ENCODE peak calls at places on chromosomes 2 and 18, in nine cellular contexts. One of them, this sample, is unnamed.

GRCh38 chr2:239186958-239187357 is 213.9 kb downstream of the HDAC4 start:
- DNase-seq in lung: no peak
- DNase-seq in epithelial cell of esophagus: no peak
- DNase-seq in stimulated activated CD4-positive, alpha-beta T cell treated with anti-CD3 and anti-CD28 coated beads, Interleukin-4, amount 100 ng/mL, for 48 hours: no peak
- DNase-seq in NCI-H774: no peak
- DNase-seq in A549: no peak
- DNase-seq in RPMI7951: no peak
- DNase-seq in HuH-7: no peak
- DNase-seq in SW480: no peak
- DNase-seq in this sample: no peak

GRCh38 chr2:205716126-205716525 is 33.8 kb downstream of the NRP2 start:
- DNase-seq in lung: no peak
- DNase-seq in A549: peak; percentile 75
- DNase-seq in HuH-7: no peak
- DNase-seq in stimulated activated CD4-positive, alpha-beta T cell treated with anti-CD3 and anti-CD28 coated beads, Interleukin-4, amount 100 ng/mL, for 48 hours: no peak
- DNase-seq in NCI-H774: no peak
- DNase-seq in epithelial cell of esophagus: peak; percentile 40
- DNase-seq in RPMI7951: peak; percentile 61
- DNase-seq in SW480: no peak
- DNase-seq in this sample: peak; percentile 45

GRCh38 chr18:12516049-12516677 is 108.4 kb downstream of the PRELID3A start:
- DNase-seq in stimulated activated CD4-positive, alpha-beta T cell treated with anti-CD3 and anti-CD28 coated beads, Interleukin-4, amount 100 ng/mL, for 48 hours: no peak
- DNase-seq in HuH-7: no peak
- DNase-seq in lung: no peak
- DNase-seq in NCI-H774: no peak
- DNase-seq in epithelial cell of esophagus: no peak
- DNase-seq in SW480: no peak
- DNase-seq in RPMI7951: no peak
- DNase-seq in A549: no peak
- DNase-seq in this sample: no peak

GRCh38 chr18:44871771-44872170 is 191.1 kb downstream of the SETBP1 start:
- DNase-seq in A549: no peak
- DNase-seq in NCI-H774: no peak
- DNase-seq in stimulated activated CD4-positive, alpha-beta T cell treated with anti-CD3 and anti-CD28 coated beads, Interleukin-4, amount 100 ng/mL, for 48 hours: no peak
- DNase-seq in epithelial cell of esophagus: no peak
- DNase-seq in SW480: no peak
- DNase-seq in RPMI7951: no peak
- DNase-seq in HuH-7: no peak
- DNase-seq in lung: no peak
- DNase-seq in this sample: no peak

GRCh38 chr2:175605989-175606841 is 395.9 kb downstream of the LNPK start:
- DNase-seq in lung: no peak
- DNase-seq in stimulated activated CD4-positive, alpha-beta T cell treated with anti-CD3 and anti-CD28 coated beads, Interleukin-4, amount 100 ng/mL, for 48 hours: no peak
- DNase-seq in A549: no peak
- DNase-seq in SW480: peak; percentile 58
- DNase-seq in RPMI7951: no peak
- DNase-seq in epithelial cell of esophagus: peak; percentile 32
- DNase-seq in HuH-7: peak; percentile 32
- DNase-seq in NCI-H774: peak; percentile 38
- DNase-seq in this sample: no peak

GRCh38 chr2:237207641-237208040 is 122.0 kb downstream of the COPS8 start:
- DNase-seq in NCI-H774: no peak
- DNase-seq in SW480: no peak
- DNase-seq in HuH-7: no peak
- DNase-seq in stimulated activated CD4-positive, alpha-beta T cell treated with anti-CD3 and anti-CD28 coated beads, Interleukin-4, amount 100 ng/mL, for 48 hours: no peak
- DNase-seq in A549: no peak
- DNase-seq in RPMI7951: peak; percentile 69
- DNase-seq in epithelial cell of esophagus: peak; percentile 17
- DNase-seq in lung: peak; percentile 71
- DNase-seq in this sample: no peak

GRCh38 chr2:12008425-12009061 is 262.1 kb downstream of the LPIN1 start:
- DNase-seq in HuH-7: no peak
- DNase-seq in RPMI7951: peak; percentile 76
- DNase-seq in SW480: peak; percentile 74
- DNase-seq in lung: no peak
- DNase-seq in stimulated activated CD4-positive, alpha-beta T cell treated with anti-CD3 and anti-CD28 coated beads, Interleukin-4, amount 100 ng/mL, for 48 hours: no peak
- DNase-seq in NCI-H774: no peak
- DNase-seq in A549: peak; percentile 29
- DNase-seq in epithelial cell of esophagus: peak; percentile 47
- DNase-seq in this sample: peak; percentile 15

GRCh38 chr2:240400319-240401161 is 34.9 kb upstream of the GPC1 start:
- DNase-seq in RPMI7951: no peak
- DNase-seq in HuH-7: no peak
- DNase-seq in SW480: no peak
- DNase-seq in stimulated activated CD4-positive, alpha-beta T cell treated with anti-CD3 and anti-CD28 coated beads, Interleukin-4, amount 100 ng/mL, for 48 hours: no peak
- DNase-seq in A549: no peak
- DNase-seq in epithelial cell of esophagus: peak; percentile 14
- DNase-seq in NCI-H774: no peak
- DNase-seq in lung: no peak
- DNase-seq in this sample: no peak

GRCh38 chr2:10400568-10400977 is 47.6 kb downstream of the ODC1 start:
- DNase-seq in SW480: no peak
- DNase-seq in HuH-7: no peak
- DNase-seq in lung: no peak
- DNase-seq in stimulated activated CD4-positive, alpha-beta T cell treated with anti-CD3 and anti-CD28 coated beads, Interleukin-4, amount 100 ng/mL, for 48 hours: peak; percentile 34
- DNase-seq in A549: no peak
- DNase-seq in epithelial cell of esophagus: no peak
- DNase-seq in NCI-H774: no peak
- DNase-seq in RPMI7951: peak; percentile 85
- DNase-seq in this sample: no peak

This sample was measured in LoVo.